ENCODE peak calls at places on chromosomes 13 and 19, in seven cellular contexts. One of them, this sample, is unnamed.

GRCh38 chr13:80100636-80101035 is 240.3 kb downstream of the SPRY2 start:
- DNase-seq in IMR-90: peak
- DNase-seq in HepG2: no peak
- DNase-seq in SK-N-SH: no peak
- DNase-seq in K562: no peak
- DNase-seq in GM12878: no peak
- DNase-seq in H1: no peak
- DNase-seq in this sample: no peak

GRCh38 chr13:91381371-91381770 is 17.1 kb upstream of the GPC5 start:
- DNase-seq in IMR-90: peak
- DNase-seq in HepG2: no peak
- DNase-seq in SK-N-SH: peak
- DNase-seq in K562: no peak
- DNase-seq in GM12878: no peak
- DNase-seq in H1: no peak
- DNase-seq in this sample: no peak

GRCh38 chr19:55443045-55443823 is at the start of gene SHISA7:
- DNase-seq in IMR-90: no peak
- DNase-seq in HepG2: no peak
- DNase-seq in SK-N-SH: peak
- DNase-seq in K562: peak
- DNase-seq in GM12878: no peak
- DNase-seq in H1: peak
- DNase-seq in this sample: no peak

GRCh38 chr19:2477732-2478191 is 1.8 kb downstream of the GADD45B start:
- DNase-seq in IMR-90: peak
- DNase-seq in HepG2: no peak
- DNase-seq in SK-N-SH: no peak
- DNase-seq in K562: no peak
- DNase-seq in GM12878: no peak
- DNase-seq in H1: no peak
- DNase-seq in this sample: no peak

GRCh38 chr13:112647256-112647655 is 42.6 kb upstream of the ATP11A start:
- DNase-seq in IMR-90: no peak
- DNase-seq in HepG2: no peak
- DNase-seq in SK-N-SH: no peak
- DNase-seq in K562: no peak
- DNase-seq in GM12878: no peak
- DNase-seq in H1: no peak
- DNase-seq in this sample: no peak

GRCh38 chr19:9641810-9642209 is 20.8 kb upstream of the ZNF561 start:
- DNase-seq in IMR-90: no peak
- DNase-seq in HepG2: no peak
- DNase-seq in SK-N-SH: no peak
- DNase-seq in K562: no peak
- DNase-seq in GM12878: no peak
- DNase-seq in H1: no peak
- DNase-seq in this sample: no peak

GRCh38 chr19:28288850-28289249 is 924.1 kb downstream of the UQCRFS1 start:
- DNase-seq in IMR-90: no peak
- DNase-seq in HepG2: no peak
- DNase-seq in SK-N-SH: no peak
- DNase-seq in K562: no peak
- DNase-seq in GM12878: no peak
- DNase-seq in H1: no peak
- DNase-seq in this sample: no peak

GRCh38 chr19:29617336-29618266 is 11.5 kb downstream of the POP4 start:
- DNase-seq in IMR-90: no peak
- DNase-seq in HepG2: no peak
- DNase-seq in SK-N-SH: no peak
- DNase-seq in K562: no peak
- DNase-seq in GM12878: no peak
- DNase-seq in H1: no peak
- DNase-seq in this sample: no peak

GRCh38 chr19:32318884-32319520 is 26.4 kb upstream of the ZNF507 start:
- DNase-seq in IMR-90: no peak
- DNase-seq in HepG2: no peak
- DNase-seq in SK-N-SH: peak
- DNase-seq in K562: peak
- DNase-seq in GM12878: no peak
- DNase-seq in H1: peak
- DNase-seq in this sample: peak

GRCh38 chr13:113364371-113364932 is 522 bp upstream of the GRTP1 start:
- DNase-seq in IMR-90: no peak
- DNase-seq in HepG2: no peak
- DNase-seq in SK-N-SH: no peak
- DNase-seq in K562: no peak
- DNase-seq in GM12878: no peak
- DNase-seq in H1: no peak
- DNase-seq in this sample: no peak

GRCh38 chr19:50649433-50650391 is at the start of gene C19orf81:
- DNase-seq in IMR-90: peak
- DNase-seq in HepG2: no peak
- DNase-seq in SK-N-SH: peak
- DNase-seq in K562: peak
- DNase-seq in GM12878: no peak
- DNase-seq in H1: peak
- DNase-seq in this sample: peak

GRCh38 chr19:45469835-45470146 is 2.0 kb downstream of the FOSB start:
- DNase-seq in IMR-90: no peak
- DNase-seq in HepG2: peak
- DNase-seq in SK-N-SH: peak
- DNase-seq in K562: peak
- DNase-seq in GM12878: no peak
- DNase-seq in H1: no peak
- DNase-seq in this sample: no peak

GRCh38 chr13:113742000-113742441 is 17.0 kb upstream of the TMEM255B start:
- DNase-seq in IMR-90: peak
- DNase-seq in HepG2: peak
- DNase-seq in SK-N-SH: peak
- DNase-seq in K562: peak
- DNase-seq in GM12878: no peak
- DNase-seq in H1: no peak
- DNase-seq in this sample: no peak

GRCh38 chr19:37309834-37310575 is 60.9 kb upstream of the ZNF527 start:
- DNase-seq in IMR-90: no peak
- DNase-seq in HepG2: no peak
- DNase-seq in SK-N-SH: peak
- DNase-seq in K562: no peak
- DNase-seq in GM12878: no peak
- DNase-seq in H1: no peak
- DNase-seq in this sample: peak

GRCh38 chr19:2327773-2328400 is 499 bp downstream of the LSM7 start:
- DNase-seq in IMR-90: peak
- DNase-seq in HepG2: peak
- DNase-seq in SK-N-SH: peak
- DNase-seq in K562: no peak
- DNase-seq in GM12878: peak
- DNase-seq in H1: no peak
- DNase-seq in this sample: no peak

GRCh38 chr13:28864544-28864943 is 44.4 kb downstream of the MTUS2 start:
- DNase-seq in IMR-90: no peak
- DNase-seq in HepG2: no peak
- DNase-seq in SK-N-SH: no peak
- DNase-seq in K562: no peak
- DNase-seq in GM12878: peak
- DNase-seq in H1: no peak
- DNase-seq in this sample: no peak

GRCh38 chr13:59745395-59745788 is 418.3 kb downstream of the DIAPH3 start:
- DNase-seq in IMR-90: peak
- DNase-seq in HepG2: peak
- DNase-seq in SK-N-SH: no peak
- DNase-seq in K562: no peak
- DNase-seq in GM12878: no peak
- DNase-seq in H1: no peak
- DNase-seq in this sample: no peak

GRCh38 chr13:24615114-24615513 is 65.1 kb upstream of the ATP12A start:
- DNase-seq in IMR-90: no peak
- DNase-seq in HepG2: no peak
- DNase-seq in SK-N-SH: no peak
- DNase-seq in K562: no peak
- DNase-seq in GM12878: no peak
- DNase-seq in H1: no peak
- DNase-seq in this sample: no peak
- TF ChIP-seq RFX5 in IMR-90: no peak
- TF ChIP-seq RFX5 in HepG2: no peak
- TF ChIP-seq RFX5 in SK-N-SH: no peak
- TF ChIP-seq RFX5 in K562: no peak
- TF ChIP-seq RFX5 in GM12878: no peak
- TF ChIP-seq RFX5 in H1: no peak
- TF ChIP-seq RFX5 in this sample: no peak

GRCh38 chr19:6056801-6057650 is 53.3 kb downstream of the RFX2 start:
- DNase-seq in IMR-90: peak
- DNase-seq in HepG2: peak
- DNase-seq in SK-N-SH: no peak
- DNase-seq in K562: no peak
- DNase-seq in GM12878: no peak
- DNase-seq in H1: no peak
- DNase-seq in this sample: peak
- TF ChIP-seq RFX5 in IMR-90: no peak
- TF ChIP-seq RFX5 in HepG2: no peak
- TF ChIP-seq RFX5 in SK-N-SH: no peak
- TF ChIP-seq RFX5 in K562: no peak
- TF ChIP-seq RFX5 in GM12878: no peak
- TF ChIP-seq RFX5 in H1: no peak
- TF ChIP-seq RFX5 in this sample: no peak

DNA sequence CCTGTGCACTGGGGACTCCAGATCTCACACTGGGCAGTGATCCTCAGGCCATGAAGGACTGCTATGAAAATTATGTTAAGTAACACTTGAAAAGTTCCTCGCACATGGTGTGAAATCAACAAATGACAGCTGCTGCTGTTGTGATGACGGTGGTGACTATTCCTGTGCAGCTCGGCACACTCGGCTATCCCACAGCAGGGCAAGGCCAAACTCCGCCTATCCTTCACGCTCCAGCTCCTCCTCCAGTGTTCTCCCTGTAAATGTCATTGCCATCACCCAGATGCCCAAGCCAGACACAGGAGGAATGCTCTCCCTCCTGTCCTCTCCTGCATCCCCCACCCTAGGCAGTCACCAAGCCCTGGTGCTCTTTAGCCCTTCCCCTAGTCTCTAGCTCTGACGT is 31.3 kb downstream of the GRIK5 start:
- DNase-seq in IMR-90: no peak
- DNase-seq in HepG2: no peak
- DNase-seq in SK-N-SH: no peak
- DNase-seq in K562: no peak
- DNase-seq in GM12878: no peak
- DNase-seq in H1: no peak
- DNase-seq in this sample: no peak
- TF ChIP-seq RFX5 in IMR-90: no peak
- TF ChIP-seq RFX5 in HepG2: no peak
- TF ChIP-seq RFX5 in SK-N-SH: no peak
- TF ChIP-seq RFX5 in K562: no peak
- TF ChIP-seq RFX5 in GM12878: no peak
- TF ChIP-seq RFX5 in H1: no peak
- TF ChIP-seq RFX5 in this sample: no peak

DNA sequence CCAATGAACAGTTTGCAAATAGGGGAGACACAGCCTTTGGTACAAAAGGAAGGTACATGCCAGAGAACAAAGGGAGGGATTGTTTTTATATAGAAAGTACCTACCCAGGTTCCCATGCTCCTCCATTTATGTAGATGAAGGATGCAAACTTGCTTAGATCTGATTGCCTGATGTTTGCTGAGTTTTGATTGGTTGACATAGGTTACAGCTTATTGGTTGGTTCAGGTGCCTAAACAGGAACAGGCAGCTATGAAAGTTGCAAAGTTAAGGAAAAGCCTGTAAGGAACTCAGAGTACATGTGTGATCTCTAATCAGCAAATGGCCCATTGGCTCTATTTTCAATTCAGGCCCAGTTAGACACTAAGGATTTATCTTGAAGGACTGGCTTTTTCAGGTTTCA is 6.5 kb upstream of the NAA16 start:
- DNase-seq in IMR-90: no peak
- DNase-seq in HepG2: no peak
- DNase-seq in SK-N-SH: no peak
- DNase-seq in K562: no peak
- DNase-seq in GM12878: no peak
- DNase-seq in H1: no peak
- DNase-seq in this sample: no peak
- TF ChIP-seq RFX5 in IMR-90: no peak
- TF ChIP-seq RFX5 in HepG2: no peak
- TF ChIP-seq RFX5 in SK-N-SH: no peak
- TF ChIP-seq RFX5 in K562: no peak
- TF ChIP-seq RFX5 in GM12878: no peak
- TF ChIP-seq RFX5 in H1: no peak
- TF ChIP-seq RFX5 in this sample: no peak

DNA sequence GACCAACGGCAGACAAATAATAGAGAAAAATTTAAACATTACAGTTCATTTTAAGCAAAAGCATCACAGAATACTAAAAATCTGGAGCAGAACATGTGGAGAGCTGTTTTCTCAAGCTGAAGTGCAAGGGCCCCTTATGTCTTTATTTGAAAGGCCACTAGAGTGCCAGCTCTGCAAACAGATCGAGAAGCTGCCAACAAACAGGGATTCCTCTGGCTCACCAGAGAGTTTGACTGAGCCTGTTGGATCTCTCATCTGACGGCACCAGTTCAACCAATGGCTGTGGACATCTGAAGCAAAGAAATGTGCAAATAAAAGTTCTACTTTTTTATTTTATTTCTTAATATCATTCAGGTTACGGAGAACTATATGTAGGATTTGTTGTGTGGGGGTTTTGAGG is 119.7 kb downstream of the COL4A2 start:
- DNase-seq in IMR-90: no peak
- DNase-seq in HepG2: no peak
- DNase-seq in SK-N-SH: no peak
- DNase-seq in K562: no peak
- DNase-seq in GM12878: no peak
- DNase-seq in H1: no peak
- DNase-seq in this sample: no peak
- TF ChIP-seq RFX5 in IMR-90: no peak
- TF ChIP-seq RFX5 in HepG2: no peak
- TF ChIP-seq RFX5 in SK-N-SH: no peak
- TF ChIP-seq RFX5 in K562: no peak
- TF ChIP-seq RFX5 in GM12878: no peak
- TF ChIP-seq RFX5 in H1: no peak
- TF ChIP-seq RFX5 in this sample: no peak

GRCh38 chr13:26300140-26300539 is 46.2 kb downstream of the CDK8 start:
- DNase-seq in IMR-90: peak
- DNase-seq in HepG2: no peak
- DNase-seq in SK-N-SH: no peak
- DNase-seq in K562: no peak
- DNase-seq in GM12878: no peak
- DNase-seq in H1: no peak
- DNase-seq in this sample: peak
- TF ChIP-seq RFX5 in IMR-90: no peak
- TF ChIP-seq RFX5 in HepG2: no peak
- TF ChIP-seq RFX5 in SK-N-SH: no peak
- TF ChIP-seq RFX5 in K562: no peak
- TF ChIP-seq RFX5 in GM12878: no peak
- TF ChIP-seq RFX5 in H1: no peak
- TF ChIP-seq RFX5 in this sample: no peak

This sample was measured in A549.